ENCODE peak calls at places on chromosomes 11 and 22, in seven cellular contexts. T is IMR-90, P is endothelial cell, U is stomach, J is fibroblast of mammary gland, G is endodermal cell, N is H9. Z is an unnamed sample.
A peak's percentile ranks its signal among the peaks of the same experiment; 100 is the strongest.

GRCh38 chr11:34165786-34166557 is 60.5 kb downstream of the NAT10 start:
- DNase-seq in P (no peak), N (no peak), T (no peak), G (peak; percentile 62), U (no peak), J (peak; percentile 10), Z (peak; percentile 30)

GRCh38 chr11:26244207-26244606 is 87.7 kb upstream of the ANO3 start:
- DNase-seq in G (no peak), U (no peak), P (no peak), T (peak; percentile 32), J (peak; percentile 79), N (no peak), Z (no peak)

GRCh38 chr22:21682385-21683175 is 16.8 kb downstream of the PPIL2 start:
- DNase-seq in G (peak; percentile 30), T (no peak), U (no peak), J (no peak), P (no peak), N (no peak), Z (no peak)

GRCh38 chr11:66809592-66809991 is 33.6 kb upstream of the RCE1 start:
- DNase-seq in N (no peak), J (no peak), P (no peak), U (no peak), G (no peak), T (no peak), Z (no peak)

GRCh38 chr11:33616552-33616951 is 84.1 kb downstream of the C11orf91 start:
- DNase-seq in U (no peak), G (no peak), T (peak; percentile 69), N (no peak), J (no peak), P (no peak), Z (no peak)

GRCh38 chr22:20406686-20407408 is 12.9 kb downstream of the ZNF74 start:
- DNase-seq in P (no peak), T (no peak), N (no peak), J (no peak), G (peak; percentile 31), U (no peak), Z (no peak)

GRCh38 chr11:103849366-103849765 is 187.1 kb upstream of the DDI1 start:
- DNase-seq in T (no peak), N (no peak), G (no peak), U (no peak), J (no peak), P (no peak), Z (no peak)

GRCh38 chr11:64299847-64300648 is at the start of gene CATSPERZ:
- DNase-seq in P (no peak), N (no peak), T (no peak), U (no peak), J (no peak), G (peak; percentile 74), Z (peak; percentile 81)

GRCh38 chr11:34468209-34468841 is 29.6 kb downstream of the CAT start:
- DNase-seq in U (peak; percentile 33), G (peak; percentile 80), N (peak; percentile 54), P (peak; percentile 9), T (peak; percentile 14), J (peak; percentile 46), Z (peak; percentile 68)

GRCh38 chr22:40533712-40534378 is 102.7 kb downstream of the MRTFA start:
- DNase-seq in T (peak; percentile 74), N (no peak), G (no peak), U (no peak), P (no peak), J (peak; percentile 85), Z (peak; percentile 66)
- TF ChIP-seq CTCF in T (no peak), N (no peak), G (no peak), U (no peak), P (no peak), J (no peak), Z (no peak)

GRCh38 chr11:116122697-116123472 is 618.7 kb upstream of the CADM1 start:
- DNase-seq in G (peak; percentile 13), J (no peak), T (no peak), P (no peak), U (no peak), N (no peak), Z (no peak)
- TF ChIP-seq CTCF in G (no peak), J (no peak), T (no peak), P (no peak), U (no peak), N (no peak), Z (no peak)

DNA sequence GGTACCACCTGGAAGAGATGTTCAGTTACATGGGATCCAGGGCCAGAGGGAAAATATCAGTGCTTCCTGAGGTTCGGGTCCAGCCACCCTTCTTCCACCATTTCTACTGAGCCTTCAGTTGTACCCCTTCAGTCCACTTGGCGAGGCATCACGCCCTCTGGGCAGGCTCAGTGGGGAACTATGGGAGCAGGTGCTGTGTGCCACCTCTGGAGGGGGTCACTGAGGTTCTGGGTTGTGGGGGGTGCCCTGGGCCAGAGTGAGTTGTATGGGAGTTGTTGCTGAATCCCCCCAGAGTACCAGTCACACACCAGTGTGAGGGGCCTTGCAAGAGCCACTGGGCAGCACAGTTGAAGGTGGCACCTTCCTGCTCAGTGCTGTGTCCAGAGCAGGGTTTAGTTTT is 2.7 kb upstream of the SREBF2 start:
- DNase-seq in P (no peak), N (peak; percentile 52), J (no peak), T (no peak), G (peak; percentile 63), U (no peak), Z (no peak)
- TF ChIP-seq CTCF in P (no peak), N (peak; percentile 42), J (no peak), T (no peak), G (peak; percentile 56), U (no peak), Z (peak; percentile 48)

GRCh38 chr11:40716344-40717178 is 742.9 kb downstream of the LRRC4C start:
- DNase-seq in U (no peak), P (no peak), T (no peak), J (no peak), N (peak; percentile 28), G (no peak), Z (peak; percentile 57)

GRCh38 chr11:40722179-40722795 is 737.2 kb downstream of the LRRC4C start:
- DNase-seq in G (peak; percentile 85), U (no peak), J (peak; percentile 2), P (peak; percentile 49), T (peak; percentile 0), N (peak; percentile 71), Z (peak; percentile 78)
- TF ChIP-seq CTCF in G (peak; percentile 94), U (peak; percentile 40), J (peak; percentile 42), P (peak; percentile 81), T (peak; percentile 31), N (peak; percentile 93), Z (peak; percentile 88)

GRCh38 chr11:95066721-95067041 is at the start of gene SRSF8:
- DNase-seq in U (no peak), N (no peak), P (no peak), T (no peak), J (no peak), G (no peak), Z (no peak)

GRCh38 chr11:95067828-95068244 is 1.1 kb downstream of the SRSF8 start:
- DNase-seq in T (no peak), P (no peak), J (no peak), G (no peak), N (no peak), U (no peak), Z (no peak)

GRCh38 chr11:95065336-95065735 is 1.4 kb upstream of the SRSF8 start:
- DNase-seq in P (no peak), N (no peak), G (no peak), T (no peak), U (no peak), J (no peak), Z (no peak)

GRCh38 chr11:95068549-95068948 is 1.8 kb downstream of the SRSF8 start:
- DNase-seq in G (peak; percentile 65), N (peak; percentile 45), U (peak; percentile 81), J (peak; percentile 97), T (peak; percentile 87), P (peak; percentile 41), Z (peak; percentile 53)

GRCh38 chr11:95067042-95067827 is 516 bp downstream of the SRSF8 start:
- DNase-seq in N (peak; percentile 75), U (peak; percentile 82), P (peak; percentile 86), T (peak; percentile 72), G (peak; percentile 90), J (peak; percentile 60), Z (peak; percentile 86)
- TF ChIP-seq CTCF in N (peak; percentile 53), U (peak; percentile 30), P (peak; percentile 30), T (peak; percentile 65), G (peak; percentile 63), J (no peak), Z (no peak)

GRCh38 chr11:73693877-73694525 is 47.6 kb downstream of the PLEKHB1 start:
- DNase-seq in N (no peak), J (no peak), P (no peak), G (no peak), U (no peak), T (no peak), Z (no peak)
- TF ChIP-seq CTCF in N (no peak), J (no peak), P (no peak), G (no peak), U (no peak), T (no peak), Z (no peak)

GRCh38 chr22:31839986-31840385 is 86.2 kb downstream of the DEPDC5 start:
- DNase-seq in P (no peak), T (no peak), U (no peak), N (no peak), G (no peak), J (no peak), Z (no peak)

GRCh38 chr22:31838917-31839316 is 85.1 kb downstream of the DEPDC5 start:
- DNase-seq in N (no peak), J (no peak), G (no peak), P (no peak), U (no peak), T (no peak), Z (no peak)

GRCh38 chr22:31840581-31840980 is 86.8 kb downstream of the DEPDC5 start:
- DNase-seq in J (no peak), U (no peak), N (no peak), T (no peak), G (no peak), P (no peak), Z (no peak)

GRCh38 chr22:31833930-31834329 is 80.1 kb downstream of the DEPDC5 start:
- DNase-seq in T (no peak), P (no peak), N (no peak), U (no peak), J (no peak), G (no peak), Z (no peak)

GRCh38 chr22:31836010-31836409 is 82.2 kb downstream of the DEPDC5 start:
- DNase-seq in J (no peak), N (no peak), T (no peak), G (no peak), P (no peak), U (no peak), Z (peak; percentile 22)
- TF ChIP-seq CTCF in J (no peak), N (peak; percentile 35), T (no peak), G (peak; percentile 27), P (no peak), U (no peak), Z (peak; percentile 53)